ENCODE peak calls at places on chromosome 4, in four cellular contexts. One of them, this sample, is unnamed.

GRCh38 chr4:1400191-1400805 is 5.9 kb downstream of the NKX1-1 start:
- DNase-seq in endodermal cell: no peak
- DNase-seq in EH: no peak
- DNase-seq in lower leg skin: peak
- DNase-seq in this sample: no peak

GRCh38 chr4:105988671-105989070 is 93.4 kb downstream of the NPNT start:
- DNase-seq in EH: no peak
- DNase-seq in endodermal cell: no peak
- DNase-seq in lower leg skin: no peak
- DNase-seq in this sample: no peak

GRCh38 chr4:101604976-101605375 is 185.6 kb upstream of the BANK1 start:
- DNase-seq in endodermal cell: no peak
- DNase-seq in lower leg skin: no peak
- DNase-seq in EH: peak
- DNase-seq in this sample: peak

GRCh38 chr4:181618038-181618618 is 625.1 kb upstream of the TENM3 start:
- DNase-seq in lower leg skin: no peak
- DNase-seq in EH: no peak
- DNase-seq in endodermal cell: no peak
- DNase-seq in this sample: no peak

GRCh38 chr4:97942137-97942536 is 201.1 kb downstream of the STPG2 start:
- DNase-seq in endodermal cell: no peak
- DNase-seq in EH: no peak
- DNase-seq in lower leg skin: no peak
- DNase-seq in this sample: no peak

GRCh38 chr4:128288689-128289106 is 1.1 kb upstream of the PGRMC2 start:
- DNase-seq in EH: peak
- DNase-seq in lower leg skin: no peak
- DNase-seq in endodermal cell: no peak
- DNase-seq in this sample: no peak

GRCh38 chr4:107823870-107824366 is 814 bp upstream of the SGMS2 start:
- DNase-seq in endodermal cell: no peak
- DNase-seq in EH: no peak
- DNase-seq in lower leg skin: no peak
- DNase-seq in this sample: no peak

GRCh38 chr4:70559216-70559830 is 32.7 kb upstream of the AMBN start:
- DNase-seq in EH: peak
- DNase-seq in endodermal cell: peak
- DNase-seq in lower leg skin: no peak
- DNase-seq in this sample: peak

GRCh38 chr4:156672924-156673323 is 298.7 kb downstream of the PDGFC start:
- DNase-seq in endodermal cell: peak
- DNase-seq in EH: peak
- DNase-seq in lower leg skin: no peak
- DNase-seq in this sample: peak

GRCh38 chr4:55830741-55831140 is 11.2 kb downstream of the EXOC1L start:
- DNase-seq in EH: no peak
- DNase-seq in lower leg skin: no peak
- DNase-seq in endodermal cell: no peak
- DNase-seq in this sample: no peak

GRCh38 chr4:110702326-110702725 is 79.4 kb upstream of the PITX2 start:
- DNase-seq in lower leg skin: no peak
- DNase-seq in EH: no peak
- DNase-seq in endodermal cell: peak
- DNase-seq in this sample: no peak

GRCh38 chr4:123505457-123506310 is 109.1 kb downstream of the SPRY1 start:
- DNase-seq in EH: peak
- DNase-seq in lower leg skin: peak
- DNase-seq in endodermal cell: peak
- DNase-seq in this sample: peak

GRCh38 chr4:22129454-22130075 is 181.0 kb upstream of the KCNIP4 start:
- DNase-seq in lower leg skin: no peak
- DNase-seq in EH: peak
- DNase-seq in endodermal cell: peak
- DNase-seq in this sample: peak

GRCh38 chr4:32560306-32560705 is 1840.1 kb downstream of the PCDH7 start:
- DNase-seq in EH: no peak
- DNase-seq in lower leg skin: no peak
- DNase-seq in endodermal cell: no peak
- DNase-seq in this sample: peak

GRCh38 chr4:5785806-5786680 is 75.0 kb downstream of the EVC start:
- DNase-seq in EH: peak
- DNase-seq in endodermal cell: no peak
- DNase-seq in lower leg skin: peak
- DNase-seq in this sample: no peak

GRCh38 chr4:109820563-109820962 is 5.0 kb downstream of the GAR1 start:
- DNase-seq in endodermal cell: no peak
- DNase-seq in EH: no peak
- DNase-seq in lower leg skin: no peak
- DNase-seq in this sample: no peak

GRCh38 chr4:7650606-7651400 is 216.1 kb upstream of the PSAPL1 start:
- DNase-seq in endodermal cell: peak
- DNase-seq in EH: no peak
- DNase-seq in lower leg skin: no peak
- DNase-seq in this sample: no peak

GRCh38 chr4:189858445-189858844 is 82.2 kb upstream of the FRG1 start:
- DNase-seq in lower leg skin: no peak
- DNase-seq in endodermal cell: no peak
- DNase-seq in EH: no peak
- DNase-seq in this sample: no peak

GRCh38 chr4:158817562-158818370 is 48.9 kb downstream of the FNIP2 start:
- DNase-seq in lower leg skin: no peak
- DNase-seq in EH: peak
- DNase-seq in endodermal cell: no peak
- DNase-seq in this sample: no peak

GRCh38 chr4:41061482-41062185 is 152.7 kb downstream of the APBB2 start:
- DNase-seq in endodermal cell: no peak
- DNase-seq in lower leg skin: no peak
- DNase-seq in EH: peak
- DNase-seq in this sample: peak

GRCh38 chr4:3302164-3302785 is 9.5 kb downstream of the RGS12 start:
- DNase-seq in EH: no peak
- DNase-seq in lower leg skin: peak
- DNase-seq in endodermal cell: peak
- DNase-seq in this sample: no peak

GRCh38 chr4:89640620-89641366 is 196.2 kb downstream of the SNCA start:
- DNase-seq in EH: peak
- DNase-seq in lower leg skin: no peak
- DNase-seq in endodermal cell: peak
- DNase-seq in this sample: peak

GRCh38 chr4:2484993-2485392 is 16.1 kb downstream of the RNF4 start:
- DNase-seq in lower leg skin: peak
- DNase-seq in EH: peak
- DNase-seq in endodermal cell: peak
- DNase-seq in this sample: peak

GRCh38 chr4:153113061-153113837 is 91.0 kb upstream of the TRIM2 start:
- DNase-seq in lower leg skin: peak
- DNase-seq in EH: peak
- DNase-seq in endodermal cell: no peak
- DNase-seq in this sample: peak

GRCh38 chr4:23232987-23233386 is 540.2 kb downstream of the GBA3 start:
- DNase-seq in endodermal cell: no peak
- DNase-seq in EH: no peak
- DNase-seq in lower leg skin: no peak
- DNase-seq in this sample: no peak

GRCh38 chr4:30525662-30526061 is 194.5 kb upstream of the PCDH7 start:
- DNase-seq in lower leg skin: no peak
- DNase-seq in endodermal cell: no peak
- DNase-seq in EH: no peak
- DNase-seq in this sample: no peak

GRCh38 chr4:156779774-156780173 is 191.8 kb downstream of the PDGFC start:
- DNase-seq in endodermal cell: no peak
- DNase-seq in EH: peak
- DNase-seq in lower leg skin: no peak
- DNase-seq in this sample: peak

GRCh38 chr4:181810658-181811057 is 432.5 kb upstream of the TENM3 start:
- DNase-seq in lower leg skin: no peak
- DNase-seq in endodermal cell: no peak
- DNase-seq in EH: no peak
- DNase-seq in this sample: no peak

This sample was measured in GM03348.